ENCODE peak calls at places on chromosomes 16 and 17, in nine cellular contexts. L is T-helper 1 cell; X is AG09309; Z is stimulated activated CD4-positive, alpha-beta T cell treated with anti-CD3 and anti-CD28 coated beads, Interleukin-1b, Interleukin-23, amount 100 ng/mL, for 4 hours; F is C1 segment of cervical spinal cord; I is activated naive CD4-positive, alpha-beta T cell treated with anti-CD3 and anti-CD28 coated beads for 36 hours; H is bronchial epithelial cell; P is GM12892; J is stimulated activated CD8-positive, alpha-beta memory T cell treated with anti-CD3 and anti-CD28 coated beads, Interleukin-12 subunit alpha, Interleukin-12 subunit beta, amount 100 ng/mL, for 4 hours. Y is an unnamed sample.
A peak's percentile ranks its signal among the peaks of the same experiment; 100 is the strongest.

GRCh38 chr16:51152691-51153261 is 1.7 kb upstream of the SALL1 start:
- DNase-seq in L (no peak), X (no peak), Z (no peak), F (no peak), I (no peak), H (no peak), P (no peak), J (no peak), Y (no peak)

GRCh38 chr16:21156767-21157467 is 1.6 kb upstream of the LDAF1 start:
- DNase-seq in L (no peak), X (peak; percentile 70), Z (no peak), F (peak; percentile 10), I (peak; percentile 21), H (peak; percentile 73), P (peak; percentile 28), J (no peak), Y (peak; percentile 43)

GRCh38 chr16:75682308-75682707 is 5.5 kb upstream of the CPHXL2 start:
- DNase-seq in L (no peak), X (no peak), Z (no peak), F (no peak), I (no peak), H (no peak), P (no peak), J (no peak), Y (no peak)

GRCh38 chr17:76191891-76192290 is 48.4 kb downstream of the RNF157 start:
- DNase-seq in L (peak; percentile 96), X (no peak), Z (no peak), F (no peak), I (peak; percentile 73), H (no peak), P (peak; percentile 32), J (no peak), Y (no peak)

GRCh38 chr17:45997624-45998023 is 1.4 kb upstream of the STH start:
- DNase-seq in L (no peak), X (no peak), Z (no peak), F (no peak), I (no peak), H (no peak), P (no peak), J (no peak), Y (no peak)

GRCh38 chr17:1362065-1362848 is 37.8 kb downstream of the YWHAE start:
- DNase-seq in L (peak; percentile 39), X (no peak), Z (no peak), F (no peak), I (peak; percentile 35), H (no peak), P (no peak), J (no peak), Y (no peak)

GRCh38 chr16:81437860-81438259 is 6.7 kb upstream of the CMIP start:
- DNase-seq in L (no peak), X (no peak), Z (no peak), F (no peak), I (no peak), H (peak; percentile 34), P (no peak), J (no peak), Y (no peak)

GRCh38 chr16:68492501-68493411 is 44.4 kb upstream of the SMPD3 start:
- DNase-seq in L (no peak), X (no peak), Z (no peak), F (no peak), I (no peak), H (no peak), P (no peak), J (no peak), Y (no peak)

GRCh38 chr16:11629071-11630030 is 38.9 kb upstream of the SNN start:
- DNase-seq in L (no peak), X (no peak), Z (no peak), F (no peak), I (peak; percentile 18), H (no peak), P (no peak), J (no peak), Y (no peak)

GRCh38 chr17:75490173-75490743 is 25.1 kb downstream of the CASKIN2 start:
- DNase-seq in L (no peak), X (no peak), Z (no peak), F (no peak), I (no peak), H (no peak), P (no peak), J (no peak), Y (no peak)

GRCh38 chr17:49971848-49972485 is 3.0 kb downstream of the DLX4 start:
- DNase-seq in L (no peak), X (no peak), Z (no peak), F (no peak), I (no peak), H (no peak), P (no peak), J (no peak), Y (no peak)

GRCh38 chr16:55370762-55371482 is 46.9 kb downstream of the IRX6 start:
- DNase-seq in L (peak; percentile 2), X (peak; percentile 14), Z (no peak), F (peak; percentile 49), I (peak; percentile 37), H (peak; percentile 43), P (no peak), J (no peak), Y (peak; percentile 7)

GRCh38 chr16:4414187-4414909 is 2.0 kb downstream of the CORO7 start:
- DNase-seq in L (peak; percentile 96), X (no peak), Z (peak; percentile 56), F (no peak), I (peak; percentile 94), H (peak; percentile 47), P (peak; percentile 89), J (peak; percentile 63), Y (no peak)

GRCh38 chr16:30748634-30749445 is 615 bp downstream of the PHKG2 start:
- DNase-seq in L (peak; percentile 16), X (no peak), Z (no peak), F (no peak), I (no peak), H (no peak), P (peak; percentile 56), J (no peak), Y (no peak)

GRCh38 chr16:15942901-15943690 is 6.3 kb upstream of the ABCC1 start:
- DNase-seq in L (no peak), X (no peak), Z (no peak), F (no peak), I (no peak), H (no peak), P (no peak), J (no peak), Y (no peak)

GRCh38 chr16:84054271-84054670 is 11.7 kb upstream of the SLC38A8 start:
- DNase-seq in L (no peak), X (no peak), Z (no peak), F (no peak), I (no peak), H (no peak), P (no peak), J (no peak), Y (no peak)

GRCh38 chr16:16145286-16145685 is 78.0 kb downstream of the ABCC6 start:
- DNase-seq in L (no peak), X (no peak), Z (no peak), F (no peak), I (no peak), H (no peak), P (no peak), J (no peak), Y (no peak)

GRCh38 chr17:41976142-41976768 is 9.7 kb downstream of the CNP start:
- DNase-seq in L (no peak), X (no peak), Z (no peak), F (no peak), I (no peak), H (no peak), P (no peak), J (no peak), Y (no peak)

GRCh38 chr17:78381601-78382168 is 3.2 kb downstream of the PGS1 start:
- DNase-seq in L (peak; percentile 86), X (no peak), Z (no peak), F (no peak), I (peak; percentile 75), H (peak; percentile 54), P (no peak), J (no peak), Y (no peak)

GRCh38 chr17:50532452-50533024 is at the start of gene EPN3:
- DNase-seq in L (no peak), X (no peak), Z (no peak), F (no peak), I (no peak), H (peak; percentile 65), P (no peak), J (no peak), Y (no peak)

GRCh38 chr17:81867123-81867951 is 3.8 kb downstream of the ARHGDIA start:
- DNase-seq in L (no peak), X (no peak), Z (peak; percentile 27), F (no peak), I (peak; percentile 25), H (no peak), P (no peak), J (no peak), Y (no peak)

GRCh38 chr16:12732600-12732999 is 71.1 kb downstream of the CPPED1 start:
- DNase-seq in L (no peak), X (no peak), Z (no peak), F (no peak), I (no peak), H (no peak), P (no peak), J (no peak), Y (no peak)

GRCh38 chr17:61723914-61724313 is 132.9 kb upstream of the NACA2 start:
- DNase-seq in L (no peak), X (no peak), Z (no peak), F (no peak), I (no peak), H (no peak), P (no peak), J (no peak), Y (no peak)

GRCh38 chr16:86117235-86117634 is 218.3 kb downstream of the IRF8 start:
- DNase-seq in L (no peak), X (no peak), Z (no peak), F (no peak), I (no peak), H (no peak), P (no peak), J (no peak), Y (no peak)

GRCh38 chr17:337866-338265 is 14.7 kb downstream of the RPH3AL start:
- DNase-seq in L (no peak), X (no peak), Z (no peak), F (no peak), I (no peak), H (no peak), P (no peak), J (no peak), Y (no peak)

GRCh38 chr16:84495506-84495905 is 9.0 kb downstream of the MEAK7 start:
- DNase-seq in L (no peak), X (no peak), Z (no peak), F (no peak), I (no peak), H (no peak), P (no peak), J (no peak), Y (no peak)

GRCh38 chr16:89143201-89143741 is 28.3 kb upstream of the CDH15 start:
- DNase-seq in L (no peak), X (no peak), Z (no peak), F (no peak), I (no peak), H (no peak), P (no peak), J (no peak), Y (no peak)

GRCh38 chr16:27315333-27316037 is 1.7 kb downstream of the IL4R start:
- DNase-seq in L (peak; percentile 78), X (peak; percentile 39), Z (no peak), F (peak; percentile 9), I (peak; percentile 86), H (peak; percentile 96), P (no peak), J (no peak), Y (no peak)

GRCh38 chr17:80760501-80760900 is 215.9 kb downstream of the RPTOR start:
- DNase-seq in L (peak; percentile 44), X (no peak), Z (no peak), F (no peak), I (no peak), H (peak; percentile 61), P (no peak), J (no peak), Y (no peak)

GRCh38 chr17:48012151-48012520 is 25.5 kb downstream of the COPZ2 start:
- DNase-seq in L (peak; percentile 80), X (no peak), Z (peak; percentile 51), F (no peak), I (peak; percentile 59), H (no peak), P (peak; percentile 84), J (peak; percentile 41), Y (peak; percentile 92)